ENCODE peak calls at places on chromosomes 4 and X, in six cellular contexts. V, M, N, H, Z and S are unnamed samples.

GRCh38 chr4:168645933-168646768 is 149.3 kb downstream of the PALLD start:
- DNase-seq in V (no peak), H (no peak), Z (no peak), N (no peak), M (no peak), S (no peak)

GRCh38 chr4:25180524-25181131 is 20.4 kb upstream of the SEPSECS start:
- DNase-seq in H (no peak), V (peak), Z (peak), N (peak), M (no peak), S (no peak)

GRCh38 chrX:15882704-15883539 is 28.3 kb upstream of the AP1S2 start:
- DNase-seq in Z (peak), M (no peak), H (peak), V (peak), N (peak), S (no peak)

GRCh38 chrX:103423955-103424640 is 47.8 kb downstream of the BEX3 start:
- DNase-seq in H (no peak), V (no peak), M (no peak), Z (no peak), N (no peak), S (no peak)

GRCh38 chr4:55876387-55876786 is 22.9 kb downstream of the EXOC1 start:
- DNase-seq in V (no peak), H (no peak), N (no peak), Z (no peak), M (no peak), S (no peak)

GRCh38 chr4:31106419-31106818 is 386.2 kb downstream of the PCDH7 start:
- DNase-seq in M (no peak), V (no peak), H (no peak), Z (no peak), N (no peak), S (no peak)

GRCh38 chr4:180828455-180829018 is 1414.7 kb upstream of the TENM3 start:
- DNase-seq in N (peak), V (peak), M (no peak), Z (peak), H (no peak), S (peak)

GRCh38 chr4:3716876-3717235 is 49.3 kb upstream of the ADRA2C start:
- DNase-seq in V (no peak), N (no peak), M (no peak), H (no peak), Z (no peak), S (no peak)

DNA sequence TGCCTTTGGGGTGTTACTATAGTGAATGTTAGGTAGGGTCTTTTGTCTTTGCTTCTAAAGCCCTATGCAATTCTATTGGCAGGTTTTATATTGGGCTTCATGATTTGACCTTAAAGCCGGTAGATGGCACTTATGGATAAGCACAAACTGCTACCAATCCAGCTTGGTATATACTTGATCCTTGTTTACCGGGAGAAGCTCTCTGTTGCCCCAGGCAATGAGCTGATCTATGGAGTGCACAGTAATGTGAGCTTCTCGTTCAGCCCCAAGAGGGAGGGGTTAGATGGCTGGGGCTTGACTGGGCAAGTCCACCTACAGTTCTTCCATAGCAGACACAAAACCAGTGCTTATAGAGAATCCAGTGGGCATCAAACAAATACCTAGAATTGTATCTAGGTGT is 287.2 kb upstream of the CT83 start:
- DNase-seq in Z (no peak), H (no peak), N (no peak), V (no peak), M (no peak), S (no peak)
- TF ChIP-seq CTCF in Z (no peak), H (no peak), N (no peak), V (no peak), M (no peak), S (no peak)

GRCh38 chr4:121096629-121097028 is 24.3 kb upstream of the NDNF start:
- DNase-seq in N (peak), V (no peak), M (no peak), H (peak), Z (no peak), S (peak)
- TF ChIP-seq CTCF in N (peak), V (peak), M (peak), H (no peak), Z (no peak), S (peak)

DNA sequence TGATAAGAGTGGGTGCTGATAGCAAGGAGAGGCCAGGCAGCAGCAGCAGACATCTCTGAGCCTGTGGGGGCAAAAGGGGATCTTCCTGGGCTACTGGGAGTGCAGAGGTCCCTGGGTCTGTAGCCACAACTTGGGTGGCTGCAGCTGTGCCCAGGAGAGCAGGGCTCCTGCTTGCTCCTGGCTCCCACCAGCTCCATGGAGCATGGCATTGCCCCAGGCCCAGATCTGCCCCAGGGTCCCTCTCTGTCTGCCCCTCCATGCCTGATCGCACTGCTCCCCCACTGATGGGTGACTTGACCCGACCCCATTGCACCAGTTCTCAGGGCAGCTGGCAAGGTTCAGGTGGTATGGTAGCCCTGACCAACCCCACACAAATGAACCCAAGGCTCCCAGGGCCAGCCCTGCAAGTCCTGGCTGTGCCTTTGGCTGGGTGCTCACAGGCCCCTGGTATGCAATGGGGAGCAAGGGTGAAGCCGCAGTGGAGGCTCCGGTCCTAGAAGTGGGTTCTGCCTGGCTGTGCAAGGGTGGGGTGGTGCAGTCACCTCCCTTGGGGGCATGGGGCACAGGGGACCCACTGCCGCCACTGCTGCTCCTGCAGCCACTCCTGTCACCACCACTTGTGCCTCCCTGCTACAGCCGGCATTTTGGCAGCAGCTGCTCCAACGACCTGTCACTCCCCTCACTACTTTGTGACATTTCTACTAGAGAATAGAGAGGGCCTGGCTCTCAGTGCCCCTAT is 184.9 kb downstream of the NPFFR2 start:
- DNase-seq in H (no peak), Z (no peak), N (no peak), V (no peak), M (no peak), S (no peak)
- TF ChIP-seq CTCF in H (no peak), Z (no peak), N (no peak), V (no peak), M (no peak), S (no peak)

DNA sequence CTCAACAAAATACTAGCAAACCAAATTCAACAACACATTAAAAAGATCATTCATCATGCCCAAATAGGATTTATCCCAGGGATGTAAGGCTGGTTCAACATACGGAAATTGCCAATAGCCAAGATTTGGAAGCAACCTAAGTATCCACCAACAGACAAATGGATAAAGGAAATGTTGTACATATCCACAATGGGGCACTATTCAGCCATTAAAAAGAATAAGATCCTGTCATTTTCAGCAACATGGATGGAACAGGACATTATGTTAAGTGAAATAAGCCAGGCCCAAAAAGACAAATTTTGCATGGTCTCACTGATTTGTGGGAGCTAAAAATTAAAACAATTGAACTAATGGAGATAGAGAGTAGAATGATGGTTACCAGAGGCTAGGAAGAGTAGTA is 82.0 kb upstream of the FAM241A start:
- DNase-seq in H (no peak), V (no peak), M (no peak), Z (no peak), N (no peak), S (no peak)
- TF ChIP-seq CTCF in H (no peak), V (no peak), M (no peak), Z (no peak), N (no peak), S (no peak)

GRCh38 chr4:81577392-81577791 is 105.7 kb upstream of the RASGEF1B start:
- DNase-seq in H (no peak), Z (no peak), N (no peak), V (no peak), M (no peak), S (no peak)

GRCh38 chr4:81580346-81581013 is 108.8 kb upstream of the RASGEF1B start:
- DNase-seq in N (no peak), Z (no peak), V (no peak), H (no peak), M (no peak), S (no peak)
- TF ChIP-seq CTCF in N (no peak), Z (no peak), V (no peak), H (no peak), M (no peak), S (no peak)

DNA sequence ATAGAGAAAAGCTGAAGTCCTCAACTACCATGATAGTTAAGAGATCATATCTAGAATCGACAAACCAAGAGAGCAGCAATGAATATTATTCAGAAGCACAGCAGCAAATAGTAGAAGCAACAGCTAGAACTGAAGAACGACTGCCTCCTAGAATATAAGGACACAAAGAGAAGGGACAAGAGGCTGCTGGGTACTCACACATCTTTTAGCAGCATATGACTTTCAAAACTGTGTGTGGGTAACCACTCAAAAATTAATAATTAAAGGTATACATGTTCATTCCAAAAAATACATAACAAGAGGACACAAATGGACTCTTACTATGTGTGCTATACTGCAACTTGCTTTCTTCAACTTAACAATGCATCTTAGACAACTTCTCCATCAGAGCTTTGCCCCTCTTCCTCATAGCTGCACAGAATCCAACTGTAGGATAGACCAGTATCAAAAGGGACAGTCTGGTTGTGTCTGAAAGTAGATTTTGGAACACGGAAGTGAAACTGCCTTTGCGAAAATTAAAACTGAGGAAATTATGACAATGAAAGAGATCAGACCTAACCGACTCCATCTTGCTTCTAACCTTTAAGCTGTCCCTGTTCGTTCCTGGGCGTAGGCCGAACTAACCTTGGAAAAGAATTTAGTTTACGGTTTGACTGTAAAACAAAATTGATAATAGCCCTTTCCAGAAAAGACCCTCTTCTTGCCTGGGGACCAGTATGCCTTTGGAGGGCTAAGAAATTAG is 125.7 kb downstream of the SH3KBP1 start:
- DNase-seq in N (no peak), V (no peak), Z (no peak), H (no peak), M (no peak), S (no peak)
- TF ChIP-seq CTCF in N (no peak), V (no peak), Z (no peak), H (no peak), M (no peak), S (no peak)

DNA sequence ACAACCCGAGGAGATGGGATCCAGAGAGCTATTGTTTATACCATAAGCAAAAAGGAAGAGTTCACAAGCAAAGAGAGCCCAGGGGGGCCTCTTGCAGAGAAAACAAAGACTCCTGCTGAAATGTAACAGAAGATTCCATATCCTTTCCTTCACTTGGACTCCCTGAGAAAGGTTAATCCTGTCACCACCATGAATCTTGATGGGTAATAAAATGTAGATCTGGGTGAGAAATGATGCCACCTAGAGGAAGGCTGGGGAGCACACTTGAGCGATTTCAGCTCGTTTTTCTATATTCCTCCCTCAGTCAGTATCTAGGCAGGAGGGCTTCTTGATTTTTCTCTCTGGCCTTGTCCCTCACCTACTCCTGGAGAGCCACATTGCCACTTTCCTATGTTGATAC is 10.2 kb upstream of the KCNE5 start:
- DNase-seq in M (no peak), H (peak), Z (peak), V (peak), N (peak), S (no peak)
- TF ChIP-seq CTCF in M (no peak), H (peak), Z (peak), V (peak), N (peak), S (peak)

GRCh38 chr4:128427832-128428366 is 140.3 kb upstream of the PGRMC2 start:
- DNase-seq in H (peak), V (peak), N (peak), M (no peak), Z (no peak), S (peak)
- TF ChIP-seq CTCF in H (peak), V (peak), N (peak), M (peak), Z (no peak), S (peak)